ENCODE peak calls at places on chromosomes 16 and 17, in nine cellular contexts. D, J, S, Q, U, R, Y, E and B are unnamed samples.

GRCh38 chr17:17749921-17750320 is 68.7 kb downstream of the RAI1 start:
- DNase-seq in R (no peak), U (peak), S (peak), J (peak), Y (peak), D (peak), E (peak), Q (no peak), B (peak)

GRCh38 chr17:75049057-75049456 is 2.0 kb downstream of the KCTD2 start:
- DNase-seq in U (no peak), Y (no peak), J (no peak), E (no peak), D (no peak), S (no peak), R (no peak), Q (no peak), B (no peak)

GRCh38 chr16:85235988-85236831 is 123.9 kb upstream of the CIBAR2 start:
- DNase-seq in J (no peak), Y (no peak), Q (no peak), S (no peak), R (no peak), E (no peak), U (no peak), D (peak), B (no peak)

GRCh38 chr17:72565006-72565405 is 444.2 kb downstream of the SOX9 start:
- DNase-seq in R (no peak), U (no peak), S (no peak), D (no peak), Q (no peak), J (no peak), E (no peak), Y (no peak), B (no peak)

GRCh38 chr16:85176541-85177447 is 64.5 kb upstream of the CIBAR2 start:
- DNase-seq in Q (no peak), Y (no peak), R (no peak), U (peak), D (no peak), E (no peak), J (no peak), S (no peak), B (no peak)

GRCh38 chr16:87855852-87856715 is 13.2 kb downstream of the SLC7A5 start:
- DNase-seq in Y (no peak), U (peak), J (no peak), S (peak), E (peak), Q (no peak), D (peak), R (no peak), B (no peak)

GRCh38 chr17:34156741-34157589 is 98.1 kb upstream of the CCL2 start:
- DNase-seq in J (no peak), Q (no peak), D (no peak), S (no peak), R (no peak), Y (no peak), E (no peak), U (no peak), B (no peak)

GRCh38 chr16:15493416-15494181 is 59.2 kb downstream of the BMERB1 start:
- DNase-seq in Q (no peak), U (no peak), D (no peak), Y (peak), E (no peak), J (no peak), S (no peak), R (peak), B (no peak)

GRCh38 chr17:6910987-6911603 is 79.6 kb upstream of the TEKT1 start:
- DNase-seq in U (peak), S (no peak), R (peak), D (no peak), E (peak), J (peak), Q (peak), Y (no peak), B (no peak)

GRCh38 chr17:74981318-74981978 is 6.0 kb upstream of the CDR2L start:
- DNase-seq in R (no peak), Y (no peak), D (no peak), S (no peak), Q (no peak), J (no peak), U (no peak), E (no peak), B (no peak)